ENCODE peak calls at places on chromosomes 6 and 20, in nine cellular contexts. A, Z, L, P, G, E, N, O and K are unnamed samples.

GRCh38 chr6:143642403-143642802 is 35.4 kb upstream of the PHACTR2 start:
- DNase-seq in L (no peak), N (no peak), E (no peak), O (no peak), Z (no peak), G (no peak), P (no peak), A (no peak), K (no peak)

GRCh38 chr20:39451386-39451785 is 489.2 kb downstream of the DHX35 start:
- DNase-seq in L (no peak), N (no peak), E (no peak), Z (no peak), O (no peak), G (no peak), P (no peak), A (no peak), K (no peak)

GRCh38 chr20:39106791-39107190 is 144.6 kb downstream of the DHX35 start:
- DNase-seq in O (no peak), P (no peak), Z (no peak), G (no peak), A (no peak), N (no peak), E (no peak), L (no peak), K (no peak)

GRCh38 chr6:3406928-3407809 is 49.7 kb downstream of the SLC22A23 start:
- DNase-seq in L (no peak), Z (no peak), E (no peak), A (no peak), G (no peak), O (no peak), N (no peak), P (no peak), K (no peak)

GRCh38 chr20:25399038-25399430 is 8.4 kb upstream of the ABHD12 start:
- DNase-seq in E (peak; percentile 89), G (no peak), A (no peak), N (peak; percentile 29), Z (peak; percentile 59), L (no peak), P (no peak), O (no peak), K (no peak)

GRCh38 chr20:6576721-6577120 is 190.8 kb upstream of the BMP2 start:
- DNase-seq in Z (no peak), N (no peak), L (no peak), P (no peak), O (no peak), G (no peak), A (no peak), E (peak; percentile 44), K (no peak)

GRCh38 chr6:114052141-114052540 is 81.2 kb upstream of the HDAC2 start:
- DNase-seq in L (no peak), N (no peak), E (no peak), A (no peak), Z (no peak), P (no peak), G (no peak), O (no peak), K (no peak)

GRCh38 chr6:90103056-90103793 is 193.4 kb downstream of the BACH2 start:
- DNase-seq in E (peak; percentile 65), Z (peak; percentile 8), L (no peak), A (no peak), O (no peak), G (no peak), P (no peak), N (no peak), K (no peak)

GRCh38 chr6:32426338-32426737 is 13.3 kb upstream of the HLA-DRA start:
- DNase-seq in Z (no peak), L (no peak), P (no peak), E (no peak), G (no peak), A (no peak), O (no peak), N (no peak), K (no peak)

GRCh38 chr6:21033575-21034026 is 499.3 kb downstream of the CDKAL1 start:
- DNase-seq in N (peak; percentile 57), O (no peak), G (no peak), Z (peak; percentile 56), E (peak; percentile 94), A (no peak), P (no peak), L (peak; percentile 66), K (no peak)

GRCh38 chr6:28585335-28585734 is 59.7 kb downstream of the GPX5 start:
- DNase-seq in L (no peak), O (no peak), G (no peak), P (no peak), A (no peak), Z (no peak), E (peak; percentile 61), N (no peak), K (no peak)

GRCh38 chr6:72946766-72947165 is 278.5 kb downstream of the KHDC1L start:
- DNase-seq in Z (peak; percentile 18), P (no peak), E (peak; percentile 86), A (no peak), L (no peak), G (no peak), N (no peak), O (no peak), K (no peak)

GRCh38 chr6:144343736-144344428 is 58.7 kb downstream of the UTRN start:
- DNase-seq in Z (no peak), A (peak; percentile 45), G (no peak), L (no peak), P (no peak), O (no peak), E (no peak), N (no peak), K (no peak)

GRCh38 chr6:76264466-76264865 is 192.0 kb upstream of the IMPG1 start:
- DNase-seq in G (no peak), O (no peak), P (no peak), N (no peak), Z (no peak), E (no peak), A (no peak), L (no peak), K (no peak)

GRCh38 chr20:32168184-32168910 is 39.2 kb downstream of the PLAGL2 start:
- DNase-seq in Z (no peak), G (no peak), E (peak; percentile 48), O (no peak), A (no peak), P (peak; percentile 7), L (no peak), N (no peak), K (no peak)

GRCh38 chr6:88220493-88220892 is 54.3 kb upstream of the CNR1 start:
- DNase-seq in E (no peak), G (no peak), P (no peak), A (no peak), O (no peak), Z (no peak), N (no peak), L (no peak), K (no peak)

GRCh38 chr6:81772741-81773140 is 20.3 kb upstream of the TENT5A start:
- DNase-seq in E (peak; percentile 31), Z (no peak), P (no peak), N (no peak), G (no peak), A (no peak), L (no peak), O (no peak), K (no peak)

GRCh38 chr6:109834595-109835437 is 143.3 kb upstream of the GPR6 start:
- DNase-seq in P (no peak), N (no peak), L (no peak), A (no peak), Z (no peak), O (no peak), G (no peak), E (no peak), K (no peak)

GRCh38 chr20:62635852-62636251 is 6.5 kb upstream of the SLCO4A1 start:
- DNase-seq in N (no peak), O (no peak), G (no peak), E (no peak), P (no peak), L (no peak), Z (no peak), A (no peak), K (no peak)
- H3K27me3 ChIP-seq in N (no peaks in the 10 kb centered on the region), O (peaks cover 44% of the 10 kb centered on the region), G (no peaks in the 10 kb centered on the region), E (peaks cover 11% of the 10 kb centered on the region), P (peaks cover 22% of the 10 kb centered on the region), L (peaks cover 2% of the 10 kb centered on the region), Z (peaks cover 75% of the 10 kb centered on the region), A (no peaks in the 10 kb centered on the region), K (no peaks in the 10 kb centered on the region)

GRCh38 chr20:62542862-62543261 is 67.1 kb upstream of the GATA5 start:
- DNase-seq in P (no peak), O (no peak), G (no peak), N (no peak), Z (no peak), L (no peak), A (no peak), E (no peak), K (no peak)
- H3K27ac ChIP-seq in P (no peak overlapping the region), O (no peak overlapping the region), G (no peak overlapping the region), N (no peak overlapping the region), Z (no peak overlapping the region), L (no peak overlapping the region), A (no peak overlapping the region), E (no peak overlapping the region), K (no peak overlapping the region)

DNA sequence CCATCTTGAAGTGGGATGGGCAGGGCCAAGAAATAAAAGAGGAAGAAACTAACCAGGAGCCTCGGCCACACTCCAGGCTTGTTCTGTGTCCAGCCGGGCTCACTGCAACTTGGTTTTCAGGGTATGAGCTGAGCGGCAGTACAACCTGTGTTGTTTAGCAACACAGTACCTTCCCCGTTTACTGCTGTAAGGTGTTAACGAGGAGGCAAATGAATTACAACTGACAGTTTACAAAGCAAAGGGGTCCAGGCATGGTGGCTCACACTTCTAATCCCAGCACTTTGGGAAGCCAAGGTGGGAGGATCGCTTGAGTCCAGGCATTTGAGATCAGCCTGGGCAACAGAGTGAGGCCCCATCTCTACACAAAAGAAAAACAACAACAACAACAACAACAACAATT is 481.3 kb upstream of the SULF2 start:
- DNase-seq in L (no peak), N (no peak), E (no peak), A (no peak), G (no peak), O (no peak), P (no peak), Z (no peak), K (no peak)
- H3K27me3 ChIP-seq in L (no peaks in the 10 kb centered on the region), N (no peaks in the 10 kb centered on the region), E (no peaks in the 10 kb centered on the region), A (no peaks in the 10 kb centered on the region), G (no peaks in the 10 kb centered on the region), O (no peaks in the 10 kb centered on the region), P (no peaks in the 10 kb centered on the region), Z (peaks cover 3% of the 10 kb centered on the region), K (no peaks in the 10 kb centered on the region)

DNA sequence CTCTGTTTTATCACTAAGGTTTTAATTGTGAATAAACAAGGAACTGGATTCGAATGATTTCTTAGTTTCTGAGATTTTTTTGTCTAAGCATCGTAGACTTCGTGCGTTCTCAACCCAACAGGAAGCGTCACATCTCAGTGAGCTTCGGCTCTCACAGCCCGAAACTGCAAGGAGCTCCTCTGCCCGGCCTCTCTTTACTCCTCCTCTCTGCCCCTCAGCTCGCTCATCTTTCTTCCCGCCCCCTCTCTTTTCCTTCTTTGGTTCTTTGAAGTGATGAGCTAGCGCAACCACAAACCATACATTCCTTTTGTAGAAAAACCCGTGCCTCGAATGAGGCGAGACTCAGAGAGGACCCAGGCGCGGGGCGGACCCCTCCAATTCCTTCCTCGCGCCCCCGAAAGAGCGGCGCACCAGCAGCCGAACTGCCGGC is 480 bp upstream of the NT5E start:
- DNase-seq in Z (peak; percentile 45), O (no peak), G (no peak), P (no peak), A (peak; percentile 62), N (peak; percentile 51), E (peak; percentile 84), L (no peak), K (no peak)
- H3K27ac ChIP-seq in Z (peak overlapping the region; percentile 76), O (peak overlapping the region; percentile 79), G (peak overlapping the region; percentile 97), P (peak overlapping the region; percentile 65), A (peak overlapping the region; percentile 71), N (peak overlapping the region; percentile 97), E (peak overlapping the region; percentile 95), L (peak overlapping the region; percentile 60), K (peak overlapping the region; percentile 92)